ENCODE peak calls at places on chromosomes 12 and 14, in six cellular contexts. P, S, O, D, V and J are unnamed samples.

GRCh38 chr12:101581190-101581589 is 13.6 kb upstream of the MYBPC1 start:
- DNase-seq in P (no peak), S (no peak), O (no peak), D (no peak), V (no peak), J (no peak)

GRCh38 chr14:103688906-103689902 is 26.0 kb downstream of the XRCC3 start:
- DNase-seq in P (no peak), S (peak), O (peak), D (no peak), V (no peak), J (no peak)

GRCh38 chr12:66403746-66404145 is 101.5 kb downstream of the HELB start:
- DNase-seq in P (no peak), S (no peak), O (no peak), D (no peak), V (no peak), J (no peak)

GRCh38 chr12:94618995-94619695 is 31.2 kb downstream of the TMCC3 start:
- DNase-seq in P (peak), S (peak), O (no peak), D (no peak), V (no peak), J (no peak)

GRCh38 chr12:62716866-62717477 is 218.0 kb downstream of the PPM1H start:
- DNase-seq in P (no peak), S (no peak), O (no peak), D (no peak), V (no peak), J (no peak)

GRCh38 chr12:132056959-132057358 is 87.2 kb downstream of the DDX51 start:
- DNase-seq in P (no peak), S (no peak), O (no peak), D (no peak), V (no peak), J (no peak)

GRCh38 chr12:20549115-20549719 is 145.9 kb upstream of the SLCO1C1 start:
- DNase-seq in P (peak), S (peak), O (no peak), D (peak), V (no peak), J (no peak)

GRCh38 chr14:51094282-51094821 is 553 bp downstream of the TRIM9 start:
- DNase-seq in P (no peak), S (no peak), O (peak), D (peak), V (no peak), J (no peak)

GRCh38 chr12:77979597-77980250 is 149.0 kb downstream of the NAV3 start:
- DNase-seq in P (no peak), S (no peak), O (no peak), D (no peak), V (no peak), J (no peak)

GRCh38 chr12:104477812-104478388 is 21.2 kb downstream of the CHST11 start:
- DNase-seq in P (no peak), S (no peak), O (no peak), D (no peak), V (no peak), J (no peak)

GRCh38 chr12:127263621-127264020 is 1003.3 kb upstream of the TMEM132C start:
- DNase-seq in P (no peak), S (no peak), O (no peak), D (no peak), V (no peak), J (no peak)

GRCh38 chr12:76266797-76267196 is 81.4 kb downstream of the BBS10 start:
- DNase-seq in P (peak), S (peak), O (no peak), D (no peak), V (no peak), J (no peak)

GRCh38 chr12:111446631-111447570 is 41.2 kb downstream of the SH2B3 start:
- DNase-seq in P (no peak), S (no peak), O (no peak), D (no peak), V (no peak), J (no peak)

GRCh38 chr12:57489157-57489641 is 1.3 kb downstream of the MARS1 start:
- DNase-seq in P (no peak), S (no peak), O (no peak), D (no peak), V (no peak), J (no peak)

GRCh38 chr12:57488397-57489156 is 709 bp downstream of the MARS1 start:
- DNase-seq in P (no peak), S (peak), O (no peak), D (no peak), V (no peak), J (no peak)

GRCh38 chr12:57487597-57488396 is at the start of gene MARS1:
- DNase-seq in P (peak), S (peak), O (peak), D (peak), V (peak), J (peak)

GRCh38 chr12:57490126-57490525 is 2.3 kb downstream of the MARS1 start:
- DNase-seq in P (no peak), S (no peak), O (no peak), D (no peak), V (no peak), J (no peak)

DNA sequence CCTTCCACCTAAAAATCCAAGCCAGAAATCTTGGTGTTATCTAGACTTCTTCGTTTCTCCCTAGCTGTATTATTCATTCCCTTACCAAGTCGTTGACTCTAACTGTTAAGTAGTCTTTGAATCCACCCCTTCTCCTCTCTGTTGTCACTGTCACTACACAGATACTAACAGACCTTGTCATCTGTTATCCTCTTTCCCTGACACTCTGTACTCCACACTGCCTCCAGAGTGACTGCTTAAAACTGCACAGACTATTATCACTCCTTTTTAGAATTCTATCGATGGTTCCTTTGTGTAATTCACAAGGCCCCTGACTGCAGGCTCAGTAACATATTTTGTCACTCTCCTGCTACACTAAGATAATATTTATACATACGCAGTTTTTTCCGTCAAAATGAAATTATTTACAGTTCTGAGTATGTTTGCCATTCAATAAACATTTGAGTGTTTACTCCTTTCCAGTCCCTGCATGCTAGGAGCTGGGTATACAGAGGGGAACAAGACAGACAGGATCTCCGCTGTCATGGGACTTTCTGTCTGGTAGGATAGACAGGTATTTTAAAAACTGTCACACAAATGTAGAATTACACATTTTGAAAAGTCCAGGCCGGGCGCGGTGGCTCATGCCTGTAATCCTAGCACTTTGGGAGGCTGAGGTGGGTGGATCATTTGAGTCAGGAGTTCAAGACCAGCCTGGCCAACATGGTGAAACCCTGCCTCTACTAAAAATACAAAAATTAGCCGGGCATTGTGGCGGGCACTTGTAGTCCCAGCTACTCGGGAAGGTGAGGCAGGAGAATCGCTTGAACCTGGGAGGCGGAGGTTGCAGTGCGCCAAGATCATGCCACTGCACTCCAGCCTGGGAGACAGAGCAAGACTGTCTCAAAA is 3.8 kb downstream of the MARS1 start:
- DNase-seq in P (no peak), S (no peak), O (no peak), D (no peak), V (no peak), J (no peak)
- TF ChIP-seq CTCF in P (no peak), S (no peak), O (no peak), D (no peak), V (no peak), J (peak)

DNA sequence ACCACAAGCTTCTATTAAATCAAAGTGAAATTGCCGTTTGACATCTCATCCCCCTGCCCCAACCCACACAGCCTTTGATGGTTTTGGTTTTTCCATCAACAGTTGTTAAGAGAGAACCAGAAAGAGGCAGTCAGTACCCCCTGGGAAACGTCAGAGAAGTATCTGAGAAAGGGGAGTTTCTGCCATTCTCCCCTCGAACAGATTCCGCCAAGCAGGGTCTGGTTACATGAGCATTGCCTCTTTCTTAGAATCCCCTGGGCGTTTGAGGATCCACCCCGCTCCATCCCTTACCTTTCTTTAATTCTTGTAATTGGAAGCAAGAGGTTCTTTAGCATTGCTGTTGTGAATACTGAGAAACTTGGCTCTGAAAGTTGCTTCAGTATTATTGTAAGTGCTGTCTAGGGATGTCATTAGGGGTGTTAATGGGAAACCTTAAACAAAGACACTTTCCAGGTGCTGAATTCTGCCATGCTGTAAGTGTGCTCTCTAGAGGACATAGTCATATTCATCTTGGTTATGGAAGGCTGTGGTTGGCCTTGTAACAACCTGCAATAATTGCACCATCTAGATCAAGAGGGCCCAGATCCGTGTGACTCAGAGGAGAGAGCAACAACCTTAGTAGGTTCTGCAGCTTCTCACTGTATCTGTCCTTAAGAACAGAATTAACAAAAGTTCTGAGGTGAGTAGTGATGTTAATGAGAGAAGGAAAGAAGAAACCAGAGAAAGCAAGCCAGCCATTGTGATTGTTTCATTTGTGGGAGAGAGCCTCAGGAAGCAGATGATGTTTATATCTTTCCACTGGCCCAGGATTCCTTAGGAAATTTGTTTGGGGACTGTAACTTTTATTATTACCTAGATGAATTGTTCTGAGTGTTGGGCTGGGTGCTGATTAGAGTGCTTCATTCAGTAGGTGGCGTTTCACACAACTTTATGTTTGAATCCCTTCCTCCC is 8.9 kb downstream of the TMBIM6 start:
- DNase-seq in P (peak), S (peak), O (no peak), D (no peak), V (no peak), J (peak)
- TF ChIP-seq CTCF in P (no peak), S (no peak), O (peak), D (no peak), V (no peak), J (no peak)

GRCh38 chr12:2358986-2359658 is 306.3 kb downstream of the CACNA1C start:
- DNase-seq in P (no peak), S (peak), O (no peak), D (no peak), V (no peak), J (no peak)

GRCh38 chr12:2364566-2365165 is 311.9 kb downstream of the CACNA1C start:
- DNase-seq in P (no peak), S (no peak), O (no peak), D (no peak), V (no peak), J (peak)

GRCh38 chr12:2363836-2364565 is 311.2 kb downstream of the CACNA1C start:
- DNase-seq in P (no peak), S (no peak), O (no peak), D (no peak), V (no peak), J (peak)

GRCh38 chr12:2359725-2360629 is 307.2 kb downstream of the CACNA1C start:
- DNase-seq in P (no peak), S (no peak), O (no peak), D (no peak), V (no peak), J (peak)

DNA sequence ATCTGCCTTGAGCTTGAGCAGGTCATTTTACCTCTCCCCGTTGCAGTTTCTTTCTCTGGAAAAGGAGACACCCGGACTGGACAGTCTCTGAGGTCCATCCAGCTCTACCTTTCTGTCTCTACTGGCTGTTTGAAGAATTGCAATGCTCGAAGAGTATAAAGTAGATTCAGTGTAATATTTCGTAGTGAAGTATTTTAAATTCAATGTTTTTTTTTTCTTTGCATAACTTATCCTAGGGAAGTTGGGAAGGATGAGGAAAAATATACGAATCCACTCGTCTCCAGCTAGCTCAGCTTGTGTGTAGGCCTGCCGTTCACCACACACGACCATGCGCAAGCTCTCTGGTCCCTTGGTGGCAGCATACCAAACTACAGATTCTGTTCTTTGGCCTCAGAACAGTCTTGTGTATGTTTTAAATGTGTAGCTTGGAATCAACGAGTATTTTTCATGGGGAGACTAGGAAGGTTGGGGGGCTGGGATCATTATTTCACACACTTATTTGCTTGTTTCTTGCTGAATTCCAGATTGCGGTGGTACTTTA is 307.9 kb downstream of the CACNA1C start:
- DNase-seq in P (no peak), S (no peak), O (no peak), D (no peak), V (no peak), J (no peak)
- TF ChIP-seq CTCF in P (no peak), S (peak), O (no peak), D (peak), V (no peak), J (no peak)

DNA sequence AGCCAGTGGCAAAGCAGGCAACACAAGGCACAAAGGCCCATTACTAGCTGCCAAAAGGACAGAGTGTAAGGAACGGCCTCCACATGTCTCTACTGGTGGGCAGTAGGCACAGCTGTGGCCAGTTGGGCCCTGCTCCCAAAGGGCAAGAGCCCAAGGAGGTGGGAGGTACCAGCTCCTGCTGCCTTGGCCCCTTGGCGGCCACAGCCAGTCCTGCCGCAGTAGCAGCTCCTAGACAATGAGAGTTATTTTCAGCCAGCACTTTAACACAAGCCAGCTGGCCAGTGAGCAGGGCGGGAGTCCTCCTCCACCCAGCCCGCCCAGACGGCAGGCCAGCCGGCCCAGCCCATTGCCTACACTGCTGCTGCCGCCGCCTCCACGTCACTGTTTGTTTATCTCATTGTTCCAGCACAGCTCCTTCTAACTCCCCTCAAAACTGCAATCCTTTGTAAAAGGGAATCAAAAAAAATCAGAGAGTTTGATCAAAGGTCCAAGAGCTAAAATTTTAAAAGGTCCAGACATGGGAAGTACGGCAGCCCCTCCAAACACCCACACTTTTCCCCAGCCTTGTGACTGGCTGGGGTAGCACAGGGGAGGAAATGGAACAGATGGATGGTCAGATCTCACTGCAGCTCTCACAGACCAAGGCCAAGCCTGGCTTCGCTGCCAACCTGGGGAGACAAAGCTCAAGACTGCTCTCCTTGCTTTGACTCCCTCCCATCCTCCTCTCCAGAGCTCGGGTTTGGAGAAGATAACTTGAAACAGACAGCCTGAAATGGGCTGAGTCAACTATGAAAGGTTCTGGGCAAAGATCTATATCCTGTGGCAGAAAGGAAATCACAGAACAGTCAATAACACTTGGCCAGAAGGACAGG is 33.5 kb downstream of the FMNL3 start:
- DNase-seq in P (no peak), S (peak), O (peak), D (peak), V (peak), J (no peak)
- TF ChIP-seq CTCF in P (no peak), S (peak), O (no peak), D (peak), V (peak), J (no peak)

DNA sequence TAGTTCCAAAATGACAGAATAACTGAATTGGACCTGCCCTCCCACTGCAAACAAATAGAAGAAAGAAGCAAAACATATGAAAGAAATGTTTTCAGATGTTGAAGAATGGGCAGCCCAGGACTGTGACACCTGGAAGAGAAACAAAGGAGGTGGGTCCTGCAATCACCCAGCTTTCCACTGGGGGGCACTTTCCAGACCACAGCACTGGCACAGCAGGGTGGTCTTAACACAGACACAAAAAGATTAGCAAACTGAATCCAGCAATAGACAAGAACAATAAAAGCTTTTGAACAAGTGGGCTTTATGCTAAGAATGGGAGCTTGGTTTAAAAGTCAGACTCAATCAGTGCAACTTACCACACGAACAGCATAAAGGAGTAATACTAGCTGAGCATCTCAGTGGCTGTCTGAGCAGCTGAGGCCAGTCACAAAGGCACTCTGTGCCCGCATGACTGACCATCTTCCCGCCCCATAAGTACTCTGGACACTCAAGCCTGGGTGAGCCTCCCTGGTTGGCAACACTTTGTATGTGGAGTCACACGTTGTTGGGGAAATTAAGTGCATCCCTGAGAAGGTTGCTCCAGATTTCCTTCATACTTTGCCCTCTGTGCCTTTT is 27.7 kb downstream of the JKAMP start:
- DNase-seq in P (peak), S (no peak), O (peak), D (peak), V (no peak), J (no peak)
- TF ChIP-seq CTCF in P (peak), S (peak), O (peak), D (peak), V (no peak), J (peak)

GRCh38 chr12:6963016-6963731 is 7.3 kb downstream of the PHB2 start:
- DNase-seq in P (peak), S (no peak), O (no peak), D (no peak), V (no peak), J (no peak)
- TF ChIP-seq CTCF in P (no peak), S (no peak), O (no peak), D (no peak), V (peak), J (no peak)

GRCh38 chr12:81991868-81992267 is 232.7 kb upstream of the PPFIA2 start:
- DNase-seq in P (no peak), S (no peak), O (no peak), D (no peak), V (no peak), J (no peak)

GRCh38 chr12:81987351-81987750 is 228.2 kb upstream of the PPFIA2 start:
- DNase-seq in P (no peak), S (no peak), O (no peak), D (no peak), V (no peak), J (no peak)

GRCh38 chr12:81992461-81992860 is 233.3 kb upstream of the PPFIA2 start:
- DNase-seq in P (no peak), S (no peak), O (no peak), D (peak), V (no peak), J (no peak)
- TF ChIP-seq CTCF in P (no peak), S (no peak), O (no peak), D (peak), V (no peak), J (peak)